ENCODE peak calls at places on chromosomes 12 and 14, in ten cellular contexts. Z, O, N, R, K, M, Y, L, J and E are unnamed samples.

GRCh38 chr14:28077005-28077404 is 689.6 kb upstream of the FOXG1 start:
- DNase-seq in O (no peak), Y (no peak), J (no peak), L (no peak), R (no peak), K (no peak), Z (no peak), N (no peak), M (no peak), E (no peak)

GRCh38 chr14:105019861-105020814 is 745 bp downstream of the CDCA4 start:
- DNase-seq in L (peak), Z (peak), K (peak), N (peak), O (peak), J (peak), Y (no peak), M (no peak), R (peak), E (peak)

GRCh38 chr14:64388533-64389243 is 535 bp downstream of the MTHFD1 start:
- DNase-seq in Z (peak), L (no peak), K (peak), J (no peak), Y (peak), R (peak), O (no peak), N (peak), M (no peak), E (no peak)

GRCh38 chr14:88562831-88563686 is at the start of gene ZC3H14:
- DNase-seq in Z (peak), M (peak), K (peak), Y (peak), N (peak), O (peak), L (peak), J (peak), R (peak), E (peak)

GRCh38 chr12:26651566-26652188 is 181.3 kb downstream of the ITPR2 start:
- DNase-seq in R (peak), Y (peak), J (peak), M (peak), N (peak), K (peak), Z (no peak), L (no peak), O (peak), E (peak)

GRCh38 chr12:3101309-3102022 is 24.3 kb downstream of the TSPAN9 start:
- DNase-seq in Y (peak), Z (no peak), O (no peak), R (peak), N (no peak), L (no peak), J (no peak), K (peak), M (no peak), E (no peak)

GRCh38 chr12:47876404-47876960 is 28.3 kb downstream of the VDR start:
- DNase-seq in J (no peak), Z (no peak), Y (peak), K (no peak), O (no peak), R (no peak), L (no peak), N (no peak), M (no peak), E (no peak)

GRCh38 chr12:86186449-86186848 is 69.7 kb downstream of the MGAT4C start:
- DNase-seq in O (no peak), K (peak), R (peak), Z (no peak), M (no peak), Y (peak), J (no peak), L (no peak), N (no peak), E (peak)

GRCh38 chr12:6620137-6620884 is 13.1 kb upstream of the CHD4 start:
- DNase-seq in N (no peak), R (peak), J (no peak), L (peak), Z (peak), M (no peak), O (peak), Y (no peak), K (peak), E (peak)

GRCh38 chr12:42945927-42946326 is 356.4 kb upstream of the PRICKLE1 start:
- DNase-seq in O (no peak), Y (peak), J (no peak), R (no peak), K (no peak), Z (no peak), N (no peak), M (no peak), L (no peak), E (no peak)

GRCh38 chr14:100313045-100313400 is 6.8 kb upstream of the SLC25A29 start:
- DNase-seq in O (no peak), N (no peak), R (no peak), L (no peak), M (no peak), K (no peak), Y (no peak), Z (no peak), J (no peak), E (no peak)

GRCh38 chr14:84085493-84085892 is 1444.5 kb upstream of the FLRT2 start:
- DNase-seq in K (peak), N (no peak), L (no peak), J (no peak), Z (no peak), R (no peak), Y (no peak), O (no peak), M (no peak), E (no peak)

GRCh38 chr14:104694991-104695659 is 5.7 kb downstream of the INF2 start:
- DNase-seq in R (no peak), M (no peak), N (no peak), O (no peak), Y (no peak), K (no peak), J (no peak), L (no peak), Z (no peak), E (peak)

GRCh38 chr14:93049295-93049694 is 66.4 kb downstream of the ITPK1 start:
- DNase-seq in Z (no peak), Y (peak), N (no peak), R (no peak), K (no peak), O (no peak), M (no peak), L (no peak), J (no peak), E (no peak)

DNA sequence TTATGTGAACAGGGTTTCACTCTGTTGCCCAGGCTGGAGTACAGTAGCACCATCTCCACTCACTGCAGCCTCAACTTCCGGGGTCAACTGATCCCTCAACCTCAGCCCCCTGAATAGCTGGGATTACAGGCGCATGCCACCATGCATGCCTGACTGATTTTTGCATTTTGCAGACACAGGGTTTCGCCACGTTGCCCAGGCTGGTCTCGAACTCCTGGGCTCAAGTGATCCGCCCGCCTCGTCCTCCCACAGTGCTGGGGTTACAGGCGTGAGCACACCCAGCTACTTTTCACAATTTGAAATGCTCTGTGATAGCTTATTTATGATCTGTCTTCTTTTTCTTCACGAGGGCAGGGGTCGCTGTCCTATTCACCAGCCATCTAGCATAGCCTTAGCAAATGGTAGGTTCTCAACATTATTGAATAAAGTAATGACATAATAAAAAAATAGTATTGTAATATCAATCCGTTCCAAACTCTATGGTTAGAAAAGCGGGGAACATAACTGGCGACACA is 484 bp upstream of the DDX47 start:
- DNase-seq in O (no peak), M (no peak), N (no peak), Y (no peak), L (no peak), J (no peak), K (no peak), R (no peak), Z (no peak), E (no peak)
- H3K4me3 ChIP-seq in O (no peak), M (no peak), N (no peak), Y (no peak), L (peak), J (no peak), K (no peak), R (peak), Z (peak), E (no peak)

GRCh38 chr12:32854097-32854496 is 42.5 kb downstream of the PKP2 start:
- DNase-seq in L (no peak), Y (no peak), R (no peak), J (no peak), M (no peak), Z (no peak), K (peak), O (no peak), N (no peak), E (no peak)

GRCh38 chr12:32854716-32855115 is 41.9 kb downstream of the PKP2 start:
- DNase-seq in Y (no peak), N (no peak), L (no peak), O (no peak), K (no peak), J (no peak), Z (no peak), M (no peak), R (no peak), E (no peak)

GRCh38 chr12:32863128-32863527 is 33.4 kb downstream of the PKP2 start:
- DNase-seq in Z (no peak), K (no peak), M (no peak), N (no peak), L (no peak), Y (no peak), J (no peak), R (no peak), O (no peak), E (no peak)

GRCh38 chr12:32860182-32860581 is 36.4 kb downstream of the PKP2 start:
- DNase-seq in Z (no peak), O (no peak), M (no peak), N (no peak), J (no peak), L (no peak), Y (peak), K (no peak), R (no peak), E (no peak)

DNA sequence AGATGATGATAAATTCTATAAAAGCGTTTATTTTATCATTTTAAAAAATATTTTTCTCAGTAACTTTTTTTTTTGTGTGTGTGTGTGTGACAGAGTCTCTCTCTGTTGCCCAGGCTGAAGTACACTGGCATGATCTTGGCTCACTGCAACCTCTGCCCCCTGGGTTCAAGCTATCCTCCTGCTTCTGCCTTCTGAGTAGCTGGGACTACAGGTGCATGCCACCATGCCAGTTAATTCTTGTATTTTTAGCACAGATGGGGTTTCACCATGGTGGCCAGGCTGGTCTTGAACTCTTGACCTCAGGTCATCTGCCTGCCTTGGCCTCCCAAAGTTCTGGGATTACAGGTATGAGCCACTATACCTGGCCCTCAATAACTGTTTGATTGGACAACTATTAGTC is 37.2 kb downstream of the PKP2 start:
- DNase-seq in Y (no peak), R (no peak), O (no peak), N (no peak), M (no peak), J (no peak), Z (no peak), K (no peak), L (no peak), E (no peak)
- H3K4me3 ChIP-seq in Y (no peak), R (no peak), O (no peak), N (no peak), M (no peak), J (no peak), Z (no peak), K (no peak), L (no peak), E (no peak)

GRCh38 chr14:73754911-73755360 is 40.8 kb upstream of the PNMA1 start:
- DNase-seq in Z (no peak), Y (no peak), L (no peak), K (peak), R (no peak), O (no peak), N (no peak), M (no peak), J (no peak), E (peak)
- H3K4me3 ChIP-seq in Z (peak), Y (no peak), L (peak), K (peak), R (no peak), O (peak), N (no peak), M (no peak), J (no peak), E (no peak)

GRCh38 chr12:118607831-118608230 is 231.5 kb downstream of the SUDS3 start:
- DNase-seq in N (no peak), K (no peak), R (no peak), Z (no peak), Y (no peak), M (no peak), O (no peak), J (no peak), L (no peak), E (no peak)
- H3K4me3 ChIP-seq in N (no peak), K (no peak), R (no peak), Z (no peak), Y (no peak), M (no peak), O (no peak), J (no peak), L (no peak), E (no peak)

DNA sequence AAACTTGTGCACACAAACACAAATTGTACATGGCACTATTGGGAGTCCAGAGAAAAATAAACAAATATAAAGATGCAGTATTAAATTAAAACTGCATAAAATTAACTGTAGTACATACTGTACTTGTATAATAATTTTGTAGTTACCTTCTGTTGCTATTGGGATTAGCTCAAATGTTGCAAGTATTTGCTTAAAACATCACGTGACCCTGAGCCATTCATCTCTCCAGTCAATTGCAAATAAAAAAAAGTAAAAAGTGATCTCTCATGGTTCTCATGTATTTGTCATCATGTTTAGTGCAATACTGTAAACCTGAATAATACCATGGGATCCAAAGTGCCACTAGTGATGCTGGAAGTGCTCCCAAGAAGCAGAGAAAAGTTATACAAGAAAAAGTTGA is 88.1 kb upstream of the NAV3 start:
- DNase-seq in N (no peak), J (no peak), M (no peak), Y (peak), K (no peak), O (no peak), R (no peak), Z (no peak), L (no peak), E (no peak)
- H3K4me3 ChIP-seq in N (no peak), J (no peak), M (no peak), Y (no peak), K (no peak), O (no peak), R (no peak), Z (no peak), L (no peak), E (no peak)

DNA sequence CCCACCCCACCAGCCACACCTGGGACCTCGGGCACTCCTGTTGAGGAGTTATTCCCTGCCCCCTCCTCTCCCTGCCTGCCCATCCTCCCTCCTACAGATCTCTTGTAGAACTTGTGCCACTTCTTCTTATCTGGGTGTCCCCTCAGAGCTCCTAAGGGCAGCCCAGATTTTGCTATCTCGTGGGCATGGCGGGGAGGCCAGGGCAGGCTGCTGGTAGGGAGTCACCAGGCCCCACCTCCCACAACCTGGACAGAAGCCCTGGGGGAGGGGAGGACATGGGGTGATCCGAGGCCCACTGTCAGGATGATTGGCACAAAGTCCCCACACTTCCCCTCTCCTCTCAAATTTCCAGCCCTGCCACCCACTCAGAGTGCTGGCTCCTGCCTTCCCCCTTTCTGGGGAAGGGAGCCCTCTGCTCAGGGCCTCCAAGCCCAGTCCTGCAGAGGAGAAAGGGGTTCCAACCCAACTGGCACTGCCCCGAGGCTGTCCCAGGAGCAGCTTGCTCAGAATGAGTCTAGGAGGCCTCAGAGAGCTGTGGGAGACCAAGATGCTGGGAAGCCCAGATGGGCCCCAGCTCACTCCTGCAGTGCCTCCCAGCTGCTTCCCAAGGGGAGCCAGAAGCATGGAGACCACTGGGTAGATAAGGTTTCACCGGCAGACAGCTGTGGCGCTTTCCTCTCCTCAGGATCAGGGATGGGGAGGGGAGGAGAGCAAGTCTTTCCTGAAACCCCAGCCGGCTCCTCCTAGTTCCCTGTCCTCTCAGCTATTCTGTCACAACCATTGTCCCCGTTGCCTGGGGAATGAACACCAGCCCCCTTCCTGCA is 82.8 kb downstream of the B4GALNT3 start:
- DNase-seq in R (peak), O (no peak), Y (no peak), Z (no peak), J (peak), L (no peak), M (peak), N (no peak), K (no peak), E (peak)
- H3K4me3 ChIP-seq in R (no peak), O (no peak), Y (no peak), Z (no peak), J (no peak), L (no peak), M (no peak), N (no peak), K (no peak), E (no peak)

GRCh38 chr12:52521175-52521574 is 981 bp upstream of the KRT5 start:
- DNase-seq in J (no peak), K (peak), Y (peak), O (no peak), R (no peak), M (no peak), L (no peak), Z (no peak), N (no peak), E (peak)
- H3K4me3 ChIP-seq in J (no peak), K (no peak), Y (peak), O (no peak), R (no peak), M (no peak), L (no peak), Z (no peak), N (no peak), E (no peak)

GRCh38 chr12:64147011-64147671 is 75.0 kb downstream of the KICS2 start:
- DNase-seq in Y (no peak), M (no peak), N (no peak), L (no peak), R (no peak), Z (no peak), K (no peak), J (no peak), O (no peak), E (no peak)
- H3K4me3 ChIP-seq in Y (no peak), M (no peak), N (no peak), L (no peak), R (no peak), Z (no peak), K (peak), J (no peak), O (no peak), E (no peak)

GRCh38 chr14:55105991-55106390 is 23.1 kb upstream of the LGALS3 start:
- DNase-seq in O (no peak), Z (peak), K (no peak), Y (no peak), M (no peak), N (no peak), L (no peak), R (no peak), J (no peak), E (no peak)

GRCh38 chr14:55101698-55102097 is 27.4 kb upstream of the LGALS3 start:
- DNase-seq in N (no peak), L (no peak), K (no peak), Y (no peak), J (no peak), Z (peak), R (no peak), O (no peak), M (no peak), E (no peak)

GRCh38 chr14:55102141-55102547 is 26.9 kb upstream of the LGALS3 start:
- DNase-seq in M (no peak), Z (peak), L (peak), Y (peak), J (no peak), N (peak), R (peak), K (peak), O (peak), E (peak)

GRCh38 chr14:55104051-55104954 is 24.7 kb upstream of the LGALS3 start:
- DNase-seq in M (no peak), N (no peak), Z (peak), R (no peak), O (no peak), Y (no peak), K (no peak), L (no peak), J (no peak), E (no peak)

DNA sequence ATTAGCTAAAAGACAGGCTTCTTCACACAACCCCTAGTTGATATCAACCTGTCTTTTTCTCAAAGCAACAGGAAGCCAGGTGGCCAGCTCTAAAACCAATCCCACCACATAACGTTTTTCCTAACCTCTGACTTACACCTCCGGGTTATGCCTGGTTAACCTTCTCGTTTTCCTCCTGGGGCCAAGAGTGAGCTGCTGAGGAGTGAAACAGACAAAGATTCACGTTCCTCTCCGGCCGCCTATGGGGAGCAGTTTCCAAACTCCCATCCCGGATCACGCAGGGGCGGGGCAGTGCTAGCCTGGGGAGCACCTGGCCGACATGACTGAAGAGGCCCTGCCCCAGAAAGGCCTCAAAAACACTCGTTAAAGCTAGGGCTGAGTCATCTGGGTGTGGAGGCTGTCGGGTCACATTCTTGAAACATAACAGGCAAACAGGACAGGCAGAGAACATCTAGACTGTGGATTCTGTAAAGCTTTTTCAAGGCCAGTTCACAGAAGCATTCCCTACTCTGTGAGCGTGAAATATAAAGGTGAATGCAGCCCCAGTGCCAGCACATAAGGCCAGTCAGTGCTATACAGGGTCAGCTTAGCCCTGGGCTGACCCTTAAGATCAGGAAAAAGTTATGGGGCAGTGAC is 25.9 kb upstream of the LGALS3 start:
- DNase-seq in Y (peak), K (peak), J (peak), L (peak), M (no peak), O (peak), Z (peak), N (peak), R (peak), E (peak)
- H3K4me3 ChIP-seq in Y (peak), K (peak), J (no peak), L (peak), M (no peak), O (peak), Z (peak), N (no peak), R (no peak), E (no peak)